ENCODE peak calls at places on chromosomes 3 and 15, in four cellular contexts. A is HepG2, P is H1, O is NT2/D1. R is an unnamed sample.

GRCh38 chr15:66251065-66251789 is 2.3 kb downstream of the MEGF11 start:
- DNase-seq in A (no peak), P (no peak), O (no peak), R (no peak)

GRCh38 chr3:177168431-177168830 is 28.9 kb downstream of the TBL1XR1 start:
- DNase-seq in A (no peak), P (no peak), O (no peak), R (no peak)

GRCh38 chr15:39232512-39232911 is 348.4 kb upstream of the THBS1 start:
- DNase-seq in A (no peak), P (no peak), O (no peak), R (no peak)

GRCh38 chr15:58487041-58487723 is 55.4 kb downstream of the LIPC start:
- DNase-seq in A (no peak), P (no peak), O (no peak), R (no peak)

GRCh38 chr3:2540115-2540514 is 441.4 kb downstream of the CNTN4 start:
- DNase-seq in A (no peak), P (no peak), O (no peak), R (no peak)

GRCh38 chr3:138230525-138230924 is 43.4 kb downstream of the ARMC8 start:
- DNase-seq in A (no peak), P (no peak), O (no peak), R (no peak)

GRCh38 chr3:132543016-132543739 is 53.9 kb upstream of the ACKR4 start:
- DNase-seq in A (peak), P (no peak), O (no peak), R (peak)

GRCh38 chr3:21795863-21796392 is 44.9 kb upstream of the ZNF385D start:
- DNase-seq in A (no peak), P (no peak), O (no peak), R (no peak)

GRCh38 chr3:17747184-17747889 is 4.9 kb upstream of the TBC1D5 start:
- DNase-seq in A (peak), P (no peak), O (no peak), R (no peak)

GRCh38 chr3:61627768-61628185 is 66.4 kb downstream of the PTPRG start:
- DNase-seq in A (peak), P (no peak), O (no peak), R (no peak)

GRCh38 chr3:168341192-168341816 is 245.6 kb upstream of the GOLIM4 start:
- DNase-seq in A (no peak), P (no peak), O (no peak), R (no peak)
- TF ChIP-seq ZNF274 in A (no peak), P (no peak), O (no peak), R (no peak)

GRCh38 chr3:189222927-189223706 is 51.3 kb downstream of the TPRG1 start:
- DNase-seq in A (no peak), P (no peak), O (no peak), R (no peak)

GRCh38 chr3:189229421-189229820 is 57.6 kb downstream of the TPRG1 start:
- DNase-seq in A (no peak), P (no peak), O (no peak), R (no peak)

GRCh38 chr3:189232790-189233189 is 61.0 kb downstream of the TPRG1 start:
- DNase-seq in A (no peak), P (no peak), O (no peak), R (no peak)

GRCh38 chr3:189225431-189225830 is 53.7 kb downstream of the TPRG1 start:
- DNase-seq in A (no peak), P (no peak), O (no peak), R (no peak)

GRCh38 chr3:189227249-189227648 is 55.5 kb downstream of the TPRG1 start:
- DNase-seq in A (no peak), P (no peak), O (no peak), R (no peak)
- TF ChIP-seq ZNF274 in A (no peak), P (no peak), O (no peak), R (no peak)

GRCh38 chr3:171286580-171287249 is 173.5 kb downstream of the TNIK start:
- DNase-seq in A (peak), P (no peak), O (no peak), R (no peak)
- TF ChIP-seq ZNF274 in A (no peak), P (no peak), O (no peak), R (no peak)

DNA sequence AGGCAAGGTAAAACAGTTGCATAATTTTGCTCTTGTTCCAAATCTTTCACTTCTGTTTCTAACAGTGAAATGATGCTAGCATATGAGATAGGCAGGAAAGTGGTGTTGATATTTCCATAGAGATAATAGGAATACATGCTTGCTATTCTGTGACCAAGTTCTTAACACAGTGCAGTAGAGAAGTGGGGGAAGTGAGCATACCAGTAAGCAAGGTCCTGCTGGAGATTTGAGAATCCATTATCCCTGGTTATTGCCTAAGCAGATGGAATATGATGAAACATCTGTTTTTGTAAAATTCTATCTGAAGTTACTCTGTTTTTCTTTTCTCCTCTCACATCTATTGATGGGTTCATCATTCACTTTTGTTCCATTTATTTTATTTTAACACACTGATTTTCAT is 28.7 kb downstream of the USP8 start:
- DNase-seq in A (no peak), P (no peak), O (no peak), R (no peak)
- TF ChIP-seq ZNF274 in A (no peak), P (no peak), O (no peak), R (no peak)

R was measured in HCT116.